ENCODE peak calls at places on chromosomes 3 and 15, in ten cellular contexts. Z is adrenal gland, H is body of pancreas, F is sigmoid colon, O is HepG2, E is heart left ventricle, I is A549, Q is Peyer's patch, D is upper lobe of left lung, G is GM12892. J is an unnamed sample.

GRCh38 chr15:59791646-59792208 is 102.6 kb upstream of the BNIP2 start:
- DNase-seq in O (no peak), F (no peak), Z (no peak), Q (no peak), D (no peak), I (no peak), H (no peak), G (no peak), E (no peak), J (no peak)

GRCh38 chr15:77143606-77144005 is 72.7 kb upstream of the TSPAN3 start:
- DNase-seq in G (no peak), D (no peak), H (no peak), Z (no peak), E (no peak), F (no peak), Q (no peak), O (no peak), I (no peak), J (no peak)

GRCh38 chr3:48596157-48596556 is 1.0 kb upstream of the COL7A1 start:
- DNase-seq in O (no peak), H (no peak), D (no peak), F (no peak), G (no peak), Q (no peak), I (no peak), Z (no peak), E (peak), J (no peak)

GRCh38 chr15:86935841-86936240 is 856.2 kb downstream of the AGBL1 start:
- DNase-seq in E (no peak), Q (no peak), G (no peak), F (no peak), I (no peak), D (peak), Z (no peak), O (no peak), H (no peak), J (no peak)

GRCh38 chr3:134029256-134029733 is 430 bp downstream of the SLCO2A1 start:
- DNase-seq in I (peak), H (no peak), Q (peak), F (no peak), G (no peak), E (no peak), Z (no peak), O (no peak), D (no peak), J (no peak)

GRCh38 chr3:178777718-178778411 is 241.6 kb downstream of the KCNMB2 start:
- DNase-seq in D (no peak), F (no peak), O (no peak), H (no peak), Q (no peak), Z (no peak), E (no peak), G (no peak), I (peak), J (peak)

GRCh38 chr3:140398387-140398786 is 279.5 kb upstream of the TRIM42 start:
- DNase-seq in D (no peak), H (no peak), E (no peak), G (no peak), Z (no peak), O (no peak), F (no peak), I (no peak), Q (no peak), J (no peak)

GRCh38 chr3:114067804-114068203 is 11.3 kb downstream of the QTRT2 start:
- DNase-seq in G (no peak), D (no peak), F (no peak), H (no peak), I (no peak), E (no peak), O (no peak), Z (no peak), Q (no peak), J (no peak)

GRCh38 chr15:78811825-78812183 is 540 bp upstream of the ADAMTS7 start:
- DNase-seq in Q (no peak), H (no peak), G (no peak), F (no peak), E (no peak), O (no peak), D (peak), I (no peak), Z (peak), J (no peak)

GRCh38 chr15:79169531-79170123 is 79.0 kb upstream of the RASGRF1 start:
- DNase-seq in F (no peak), D (no peak), G (no peak), O (no peak), Z (no peak), H (no peak), E (no peak), Q (no peak), I (no peak), J (no peak)

GRCh38 chr15:79680721-79681120 is 216.1 kb downstream of the MTHFS start:
- DNase-seq in H (no peak), I (peak), O (no peak), E (no peak), Z (no peak), D (no peak), G (peak), F (no peak), Q (no peak), J (peak)

GRCh38 chr15:101427606-101428487 is 61.7 kb downstream of the PCSK6 start:
- DNase-seq in H (no peak), E (no peak), D (no peak), G (no peak), I (no peak), F (no peak), Q (no peak), Z (no peak), O (no peak), J (no peak)

GRCh38 chr3:65855370-65856100 is 183.2 kb downstream of the MAGI1 start:
- DNase-seq in H (no peak), E (no peak), I (no peak), F (no peak), D (no peak), G (no peak), Z (no peak), Q (no peak), O (peak), J (no peak)

GRCh38 chr3:174639970-174640369 is 219.2 kb upstream of the NAALADL2 start:
- DNase-seq in D (no peak), E (no peak), F (no peak), G (no peak), Q (no peak), O (no peak), Z (no peak), H (no peak), I (no peak), J (no peak)

GRCh38 chr3:13370609-13371008 is 49.5 kb downstream of the NUP210 start:
- DNase-seq in G (no peak), F (no peak), H (no peak), Z (no peak), Q (no peak), O (no peak), D (no peak), I (no peak), E (no peak), J (no peak)

GRCh38 chr3:46664188-46664970 is 29.1 kb downstream of the ALS2CL start:
- DNase-seq in D (no peak), Z (no peak), G (no peak), H (no peak), O (no peak), F (peak), E (no peak), I (no peak), Q (no peak), J (peak)

DNA sequence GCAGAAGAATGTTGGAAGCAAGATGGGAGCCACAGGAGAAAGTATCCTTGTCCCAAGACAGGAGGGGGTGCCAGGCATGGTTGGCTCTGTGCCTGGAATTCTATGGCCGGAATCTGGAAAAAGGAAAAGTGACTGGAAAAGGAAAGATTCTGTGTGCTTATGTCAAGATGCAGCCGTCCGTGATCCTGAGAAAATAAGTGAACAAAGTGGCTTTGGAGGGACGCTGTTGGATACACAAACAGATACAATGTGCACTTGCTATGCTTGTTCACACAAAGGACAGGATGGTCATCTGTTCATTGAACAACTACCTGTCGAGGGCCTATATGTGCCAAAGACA is 28.4 kb upstream of the MUC20 start:
- DNase-seq in D (no peak), I (no peak), H (no peak), Z (no peak), E (no peak), Q (peak), G (no peak), O (no peak), F (no peak), J (no peak)
- TF ChIP-seq POLR2A in D (no peak), I (no peak), H (no peak), Z (no peak), E (no peak), Q (no peak), G (no peak), O (no peak), F (no peak), J (no peak)

DNA sequence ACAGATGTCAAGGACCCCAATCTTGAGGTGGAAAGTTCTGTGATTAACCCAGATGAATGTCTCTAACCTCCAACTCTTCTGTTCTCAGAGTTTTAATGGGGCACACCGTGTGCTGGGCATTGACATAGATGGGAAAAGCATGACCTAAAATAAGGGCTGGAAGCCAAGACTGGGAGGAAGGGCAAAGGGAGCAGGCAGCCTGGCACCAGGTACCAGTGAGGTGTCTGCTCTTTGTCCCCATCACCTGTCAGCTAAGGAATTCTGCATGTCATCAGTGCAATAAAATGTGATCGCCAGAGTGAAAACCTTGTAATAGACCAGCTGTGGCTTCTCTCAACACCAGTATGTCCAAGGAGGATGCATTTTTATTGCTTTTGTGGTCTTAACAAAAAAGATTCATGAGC is 143.5 kb upstream of the TPM1 start:
- DNase-seq in H (peak), Q (no peak), O (peak), I (peak), G (no peak), D (no peak), Z (no peak), E (no peak), F (peak), J (no peak)
- TF ChIP-seq POLR2A in H (no peak), Q (no peak), O (no peak), I (no peak), G (no peak), D (no peak), Z (no peak), E (no peak), F (no peak), J (no peak)

DNA sequence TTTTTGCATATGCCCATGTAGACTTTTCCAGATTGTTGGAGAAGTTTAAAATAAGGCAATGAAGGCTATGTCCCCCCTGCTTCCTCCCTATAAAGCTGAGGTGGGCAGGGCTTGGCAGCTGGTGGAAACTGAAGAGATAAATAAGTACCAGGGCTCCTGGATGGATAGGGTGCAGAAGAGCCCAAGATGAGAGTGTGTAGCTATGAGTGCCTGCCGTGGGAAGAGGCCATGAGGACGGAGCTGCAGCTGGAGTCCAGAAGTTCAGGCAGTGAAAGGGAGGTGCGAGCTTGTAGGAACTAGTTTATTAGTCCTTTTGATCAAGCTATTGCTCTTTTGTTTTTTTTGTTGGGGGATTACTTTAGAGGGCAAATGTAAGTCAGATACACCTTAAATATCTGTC is 52.4 kb downstream of the PHLDB2 start:
- DNase-seq in Q (no peak), Z (no peak), H (no peak), G (no peak), D (no peak), F (no peak), I (no peak), O (no peak), E (no peak), J (no peak)
- TF ChIP-seq POLR2A in Q (no peak), Z (no peak), H (no peak), G (no peak), D (no peak), F (no peak), I (no peak), O (no peak), E (no peak), J (no peak)

GRCh38 chr3:171140246-171140645 is 113.7 kb upstream of the SLC2A2 start:
- DNase-seq in H (no peak), Z (no peak), D (peak), Q (no peak), I (no peak), G (no peak), F (no peak), E (no peak), O (no peak), J (no peak)
- TF ChIP-seq POLR2A in H (no peak), Z (no peak), D (no peak), Q (no peak), I (no peak), G (no peak), F (no peak), E (no peak), O (no peak), J (no peak)

GRCh38 chr3:177626014-177626413 is 428.7 kb upstream of the TBL1XR1 start:
- DNase-seq in I (no peak), H (no peak), G (no peak), D (no peak), F (no peak), O (no peak), E (no peak), Z (no peak), Q (no peak), J (no peak)

GRCh38 chr3:177629276-177629675 is 432.0 kb upstream of the TBL1XR1 start:
- DNase-seq in E (no peak), Z (no peak), G (no peak), Q (no peak), F (no peak), D (no peak), O (no peak), H (no peak), I (no peak), J (no peak)

GRCh38 chr3:177622982-177623617 is 425.8 kb upstream of the TBL1XR1 start:
- DNase-seq in E (no peak), I (no peak), F (no peak), Q (no peak), G (no peak), Z (no peak), H (no peak), D (no peak), O (no peak), J (no peak)

GRCh38 chr3:177622520-177622919 is 425.2 kb upstream of the TBL1XR1 start:
- DNase-seq in H (no peak), F (no peak), I (peak), D (no peak), E (no peak), G (no peak), O (no peak), Z (no peak), Q (no peak), J (no peak)

GRCh38 chr3:177624523-177625495 is 427.5 kb upstream of the TBL1XR1 start:
- DNase-seq in O (peak), D (no peak), Z (no peak), G (no peak), I (no peak), H (no peak), E (no peak), F (no peak), Q (no peak), J (no peak)
- TF ChIP-seq POLR2A in O (no peak), D (no peak), Z (no peak), G (no peak), I (no peak), H (no peak), E (no peak), F (no peak), Q (no peak), J (no peak)

GRCh38 chr3:72536206-72536887 is 311.9 kb downstream of the SHQ1 start:
- DNase-seq in G (no peak), Q (no peak), I (no peak), D (no peak), E (no peak), Z (no peak), F (no peak), H (no peak), O (no peak), J (no peak)
- TF ChIP-seq POLR2A in G (no peak), Q (no peak), I (no peak), D (no peak), E (no peak), Z (no peak), F (no peak), H (no peak), O (no peak), J (no peak)

GRCh38 chr15:89248584-89248983 is 4.8 kb downstream of the FANCI start:
- DNase-seq in O (no peak), G (no peak), E (no peak), I (no peak), H (no peak), Z (no peak), Q (no peak), D (no peak), F (no peak), J (no peak)

GRCh38 chr15:89243046-89243690 is 611 bp upstream of the FANCI start:
- DNase-seq in G (no peak), O (no peak), D (no peak), I (no peak), H (no peak), E (no peak), Q (no peak), Z (no peak), F (peak), J (no peak)

GRCh38 chr15:89244512-89244869 is 712 bp downstream of the FANCI start:
- DNase-seq in F (no peak), Z (no peak), O (peak), I (no peak), D (no peak), E (no peak), H (no peak), G (no peak), Q (no peak), J (peak)

GRCh38 chr15:89247441-89247840 is 3.7 kb downstream of the FANCI start:
- DNase-seq in Q (no peak), E (no peak), I (no peak), G (no peak), H (no peak), Z (no peak), D (no peak), O (no peak), F (no peak), J (no peak)

DNA sequence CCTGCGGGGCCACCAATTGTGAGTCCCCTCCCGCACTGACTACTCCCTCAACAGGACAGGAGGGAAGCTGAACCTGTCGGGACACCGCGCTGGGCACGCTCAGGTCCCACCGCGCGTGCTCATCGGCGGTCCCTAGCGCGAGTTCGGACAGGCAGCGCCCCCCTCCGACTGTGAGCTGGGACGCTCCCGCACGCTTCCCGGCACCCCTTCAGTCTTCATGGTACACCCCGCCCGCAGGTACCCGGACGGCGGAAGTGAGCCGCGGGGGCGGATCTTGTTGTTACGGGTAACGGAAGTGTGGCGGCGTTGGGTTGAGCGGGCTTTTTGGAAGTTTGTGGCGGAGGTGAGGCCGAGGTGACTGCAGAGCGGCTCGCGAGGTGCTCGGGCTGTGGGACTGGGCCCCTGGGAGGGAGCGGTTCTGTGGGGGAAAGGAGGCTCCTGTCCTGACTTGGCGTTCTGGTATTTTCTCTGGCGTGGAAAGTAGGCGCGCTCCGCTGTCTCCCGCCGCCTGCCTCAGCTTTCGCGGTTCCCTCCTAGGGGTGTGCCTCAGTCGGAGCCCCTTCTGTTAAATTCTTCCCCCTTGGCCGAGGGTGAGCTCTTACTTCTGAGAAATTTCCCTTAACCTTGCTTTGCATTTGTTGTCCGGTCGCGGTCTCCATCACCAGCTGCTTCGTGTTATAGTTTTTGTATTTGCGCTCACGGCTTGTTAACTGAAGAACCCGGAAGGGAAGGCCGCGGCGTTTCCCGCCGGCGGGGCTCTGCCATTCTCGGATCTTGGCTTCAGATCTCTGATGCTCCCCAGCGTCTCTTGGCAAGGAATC is at the start of gene FANCI:
- DNase-seq in Z (peak), G (peak), F (peak), H (peak), D (peak), O (peak), E (peak), Q (peak), I (peak), J (peak)
- TF ChIP-seq POLR2A in Z (peak), G (peak), F (no peak), H (no peak), D (peak), O (peak), E (no peak), Q (no peak), I (peak), J (no peak)

GRCh38 chr15:69855601-69856000 is 242.1 kb downstream of the TLE3 start:
- DNase-seq in F (no peak), H (no peak), Z (no peak), D (no peak), G (no peak), O (no peak), I (no peak), Q (no peak), E (no peak), J (no peak)
- TF ChIP-seq POLR2A in F (no peak), H (no peak), Z (no peak), D (no peak), G (no peak), O (no peak), I (no peak), Q (no peak), E (no peak), J (no peak)

J was measured in H54.